ENCODE peak calls at places on chromosomes 4 and X, in four cellular contexts. Q is tibial artery, K is brain microvascular endothelial cell, C is right cardiac atrium. P is an unnamed sample.

GRCh38 chr4:125191252-125191651 is 123.5 kb upstream of the FAT4 start:
- DNase-seq in Q (no peak), K (peak), C (no peak), P (no peak)

GRCh38 chr4:23815351-23815750 is 74.5 kb downstream of the PPARGC1A start:
- DNase-seq in Q (no peak), K (no peak), C (no peak), P (no peak)

GRCh38 chrX:153689654-153690465 is 2.1 kb downstream of the SLC6A8 start:
- DNase-seq in Q (no peak), K (no peak), C (no peak), P (no peak)

GRCh38 chrX:24603191-24603590 is 44.0 kb downstream of the PCYT1B start:
- DNase-seq in Q (no peak), K (no peak), C (no peak), P (no peak)

GRCh38 chr4:36773467-36773866 is 471.1 kb upstream of the NWD2 start:
- DNase-seq in Q (no peak), K (no peak), C (no peak), P (no peak)

GRCh38 chrX:20046864-20047263 is 56.0 kb upstream of the BCLAF3 start:
- DNase-seq in Q (no peak), K (no peak), C (no peak), P (no peak)

GRCh38 chrX:55908685-55909212 is 191.2 kb downstream of the RRAGB start:
- DNase-seq in Q (no peak), K (no peak), C (no peak), P (no peak)

GRCh38 chr4:3302164-3302785 is 9.5 kb downstream of the RGS12 start:
- DNase-seq in Q (no peak), K (no peak), C (no peak), P (no peak)

GRCh38 chr4:175562111-175562510 is 250.0 kb downstream of the GPM6A start:
- DNase-seq in Q (no peak), K (no peak), C (no peak), P (no peak)

GRCh38 chrX:70907900-70908299 is 611 bp downstream of the TEX11 start:
- DNase-seq in Q (no peak), K (no peak), C (no peak), P (no peak)

GRCh38 chrX:2451456-2452316 is 49.1 kb downstream of the DHRSX start:
- DNase-seq in Q (peak), K (peak), C (no peak), P (no peak)

GRCh38 chrX:106177106-106177981 is 9.2 kb downstream of the PWWP3B start:
- DNase-seq in Q (no peak), K (peak), C (peak), P (no peak)

GRCh38 chrX:109475174-109475891 is 6.6 kb downstream of the GUCY2F start:
- DNase-seq in Q (no peak), K (peak), C (peak), P (no peak)

GRCh38 chr4:77385124-77385969 is 220.3 kb upstream of the CXCL13 start:
- DNase-seq in Q (peak), K (peak), C (peak), P (no peak)

GRCh38 chrX:52265713-52266112 is 81.0 kb downstream of the MAGED4 start:
- DNase-seq in Q (no peak), K (no peak), C (no peak), P (no peak)

GRCh38 chrX:52262195-52262546 is 77.5 kb downstream of the MAGED4 start:
- DNase-seq in Q (no peak), K (no peak), C (no peak), P (no peak)

GRCh38 chrX:52263417-52263816 is 78.7 kb downstream of the MAGED4 start:
- DNase-seq in Q (no peak), K (no peak), C (no peak), P (no peak)

GRCh38 chrX:52261125-52261462 is 76.4 kb downstream of the MAGED4 start:
- DNase-seq in Q (no peak), K (no peak), C (no peak), P (no peak)

GRCh38 chrX:52261463-52262194 is 76.9 kb downstream of the MAGED4 start:
- DNase-seq in Q (peak), K (peak), C (peak), P (peak)
- H3K4me3 ChIP-seq in Q (peak), K (peak), C (peak), P (peak)

GRCh38 chr4:82839624-82840023 is 41.0 kb upstream of the SCD5 start:
- DNase-seq in Q (no peak), K (no peak), C (no peak), P (no peak)
- H3K27ac ChIP-seq in Q (no peak), K (no peak), C (no peak), P (no peak)

GRCh38 chrX:45907776-45908175 is 637.4 kb downstream of the ZNF674 start:
- DNase-seq in Q (no peak), K (no peak), C (no peak), P (no peak)

GRCh38 chrX:45900751-45901150 is 644.5 kb downstream of the ZNF674 start:
- DNase-seq in Q (no peak), K (peak), C (no peak), P (no peak)

GRCh38 chrX:45903781-45904201 is 641.4 kb downstream of the ZNF674 start:
- DNase-seq in Q (no peak), K (no peak), C (no peak), P (no peak)
- H3K4me3 ChIP-seq in Q (no peak), K (no peak), C (no peak), P (no peak)

GRCh38 chrX:123881330-123881729 is 21.5 kb downstream of the XIAP start:
- DNase-seq in Q (no peak), K (no peak), C (no peak), P (no peak)
- H3K27ac ChIP-seq in Q (no peak), K (no peak), C (no peak), P (no peak)

GRCh38 chr4:156875697-156876096 is 95.9 kb downstream of the PDGFC start:
- DNase-seq in Q (no peak), K (no peak), C (no peak), P (no peak)

GRCh38 chr4:156870166-156870565 is 101.4 kb downstream of the PDGFC start:
- DNase-seq in Q (no peak), K (no peak), C (no peak), P (no peak)

GRCh38 chr4:156865391-156865790 is 106.2 kb downstream of the PDGFC start:
- DNase-seq in Q (no peak), K (no peak), C (no peak), P (no peak)

GRCh38 chr4:156873776-156874175 is 97.8 kb downstream of the PDGFC start:
- DNase-seq in Q (no peak), K (no peak), C (no peak), P (no peak)

GRCh38 chr4:156870861-156871260 is 100.7 kb downstream of the PDGFC start:
- DNase-seq in Q (no peak), K (no peak), C (no peak), P (no peak)
- H3K4me3 ChIP-seq in Q (no peak), K (no peak), C (no peak), P (no peak)

GRCh38 chrX:4243759-4244158 is 530.3 kb upstream of the PRKX start:
- DNase-seq in Q (no peak), K (no peak), C (no peak), P (no peak)

GRCh38 chrX:4238916-4239315 is 525.5 kb upstream of the PRKX start:
- DNase-seq in Q (no peak), K (no peak), C (no peak), P (no peak)

GRCh38 chrX:4240541-4241194 is 527.2 kb upstream of the PRKX start:
- DNase-seq in Q (no peak), K (no peak), C (no peak), P (no peak)

DNA sequence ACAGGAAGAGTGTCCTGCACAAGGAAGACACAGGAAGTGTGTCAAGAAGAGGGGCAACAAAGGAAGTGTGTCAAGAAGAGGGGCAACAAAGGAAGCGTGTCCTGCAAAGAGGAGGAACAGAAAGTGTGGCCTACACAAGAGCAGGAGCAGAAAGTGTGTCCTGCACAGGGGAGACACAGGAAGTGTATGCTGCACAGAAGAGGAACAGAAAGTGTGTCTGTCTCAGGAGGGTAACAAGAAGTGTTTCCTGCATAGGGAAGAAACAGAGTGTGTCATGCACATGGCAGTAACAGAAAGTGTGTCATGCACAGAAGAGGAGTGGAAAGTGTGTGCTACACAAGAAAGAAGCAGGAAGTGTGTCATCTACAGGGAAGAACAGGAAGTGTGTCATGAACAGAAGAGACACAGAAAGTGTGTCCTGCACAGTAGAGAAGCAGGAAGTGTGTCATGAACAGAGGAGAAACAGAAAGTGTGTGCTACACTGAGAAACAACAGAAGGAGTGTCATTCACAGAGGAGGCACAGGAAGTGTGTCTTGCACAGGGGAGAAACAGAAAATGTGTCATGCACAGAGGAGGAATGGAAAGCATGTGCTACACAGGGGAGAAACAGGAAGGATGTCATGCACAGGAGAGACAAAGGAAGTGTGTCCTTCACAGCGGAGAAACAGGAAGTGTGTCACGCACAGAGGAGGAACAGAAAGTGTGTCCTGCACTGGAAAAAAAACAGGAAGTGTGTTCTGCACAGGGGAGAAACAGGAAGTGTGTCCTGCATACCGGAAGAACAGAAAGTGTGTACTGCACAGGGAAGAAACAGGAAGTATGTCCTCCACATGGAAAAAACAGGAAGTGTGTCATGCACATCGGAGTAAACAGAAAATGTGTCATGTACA is 526.4 kb upstream of the PRKX start:
- DNase-seq in Q (no peak), K (no peak), C (no peak), P (no peak)
- H3K27ac ChIP-seq in Q (no peak), K (no peak), C (no peak), P (peak)